ENCODE peak calls at places on chromosomes 3 and 15, in nine cellular contexts. S, I, W, T, Q, G, H, D and P are unnamed samples.
A peak's percentile ranks its signal among the peaks of the same experiment; 100 is the strongest.

GRCh38 chr3:47380026-47380600 is 708 bp upstream of the PTPN23 start:
- DNase-seq in I (no peak), T (no peak), G (no peak), Q (no peak), S (no peak), H (no peak), W (no peak), D (no peak), P (no peak)

GRCh38 chr15:58771621-58772235 is 626 bp downstream of the MINDY2 start:
- DNase-seq in D (peak; percentile 24), T (no peak), G (no peak), H (no peak), W (peak; percentile 13), S (no peak), I (peak; percentile 48), Q (peak; percentile 42), P (peak; percentile 65)

GRCh38 chr15:52780172-52780980 is 9.8 kb downstream of the ONECUT1 start:
- DNase-seq in S (peak; percentile 30), Q (peak; percentile 68), D (peak; percentile 52), H (peak; percentile 40), I (peak; percentile 82), T (peak; percentile 12), W (peak; percentile 63), G (peak; percentile 38), P (peak; percentile 73)

GRCh38 chr3:127488141-127488672 is 102.3 kb downstream of the TPRA1 start:
- DNase-seq in I (no peak), Q (no peak), G (no peak), H (no peak), T (no peak), S (no peak), D (no peak), W (no peak), P (no peak)

GRCh38 chr3:14537590-14538450 is 2.3 kb downstream of the GRIP2 start:
- DNase-seq in I (peak; percentile 42), D (peak; percentile 9), G (no peak), H (no peak), S (no peak), T (no peak), W (no peak), Q (no peak), P (no peak)

GRCh38 chr3:151675858-151676615 is 57.7 kb upstream of the AADACL2 start:
- DNase-seq in Q (no peak), S (no peak), I (no peak), G (no peak), W (no peak), D (no peak), H (no peak), T (no peak), P (no peak)

GRCh38 chr3:187063286-187064081 is 75.8 kb downstream of the RPL39L start:
- DNase-seq in W (no peak), S (no peak), H (no peak), D (no peak), G (peak; percentile 36), I (no peak), T (no peak), Q (no peak), P (no peak)

GRCh38 chr3:128618398-128618726 is 32.3 kb downstream of the RPN1 start:
- DNase-seq in D (peak; percentile 4), I (no peak), S (no peak), T (no peak), Q (no peak), W (no peak), H (no peak), G (no peak), P (no peak)

GRCh38 chr15:68829068-68829467 is 8.4 kb upstream of the ANP32A start:
- DNase-seq in H (no peak), D (peak; percentile 33), Q (no peak), G (peak; percentile 2), S (no peak), T (no peak), W (no peak), I (no peak), P (no peak)

GRCh38 chr3:141407043-141407442 is 38.7 kb downstream of the ZBTB38 start:
- DNase-seq in G (no peak), H (peak; percentile 98), D (peak; percentile 98), T (no peak), W (no peak), I (no peak), S (no peak), Q (no peak), P (peak; percentile 59)